ENCODE peak calls at places on chromosome X, in eight cellular contexts. T is activated CD8-positive, alpha-beta memory T cell treated with anti-CD3 and anti-CD28 coated beads, Interleukin-2, amount 50 U/mL, for 48 hours; E is mucosa of descending colon; M is ELF-1; K is NCI-H345; H is AG04449; O is CD8-positive, alpha-beta memory T cell; R is psoas muscle. W is an unnamed sample.

GRCh38 chrX:44872319-44872816 is 620 bp upstream of the KDM6A start:
- DNase-seq in T (peak; percentile 65), R (no peak), K (peak; percentile 14), E (no peak), M (peak; percentile 82), O (peak; percentile 63), H (no peak), W (no peak)

GRCh38 chrX:19443886-19444530 is 71.3 kb downstream of the MAP3K15 start:
- DNase-seq in O (no peak), E (no peak), T (no peak), K (no peak), H (no peak), R (no peak), M (peak; percentile 60), W (no peak)

GRCh38 chrX:108264376-108264775 is 172.8 kb downstream of the ATG4A start:
- DNase-seq in R (no peak), E (no peak), T (no peak), H (no peak), M (no peak), K (no peak), O (no peak), W (no peak)

GRCh38 chrX:119374736-119375135 is 24.4 kb upstream of the SLC25A43 start:
- DNase-seq in H (no peak), E (no peak), O (no peak), K (no peak), M (peak; percentile 22), R (no peak), T (no peak), W (peak; percentile 90)

GRCh38 chrX:12970691-12971202 is 4.2 kb upstream of the TMSB4X start:
- DNase-seq in R (no peak), T (no peak), O (peak; percentile 75), H (no peak), E (no peak), K (peak; percentile 50), M (peak; percentile 74), W (peak; percentile 58)

GRCh38 chrX:131331152-131331551 is 42.0 kb upstream of the IGSF1 start:
- DNase-seq in O (no peak), R (no peak), E (no peak), M (peak; percentile 8), K (no peak), T (no peak), H (no peak), W (no peak)

GRCh38 chrX:154043003-154043402 is 23.3 kb upstream of the IRAK1 start:
- DNase-seq in E (no peak), R (no peak), T (no peak), O (no peak), M (no peak), H (peak; percentile 19), K (no peak), W (peak; percentile 81)

GRCh38 chrX:153307546-153308175 is 13.9 kb downstream of the PNMA6F start:
- DNase-seq in T (no peak), K (no peak), M (no peak), O (no peak), H (peak; percentile 2), R (no peak), E (no peak), W (no peak)

GRCh38 chrX:113202601-113203000 is 362.0 kb upstream of the AMOT start:
- DNase-seq in O (no peak), T (no peak), E (no peak), M (peak; percentile 60), K (no peak), R (no peak), H (no peak), W (no peak)

GRCh38 chrX:30653415-30654131 is at the start of gene GK:
- DNase-seq in M (no peak), R (peak; percentile 23), T (peak; percentile 59), K (peak; percentile 6), H (no peak), E (no peak), O (peak; percentile 45), W (peak; percentile 45)

GRCh38 chrX:149185087-149185486 is 320.0 kb downstream of the IDS start:
- DNase-seq in E (no peak), M (no peak), K (no peak), R (no peak), H (no peak), T (no peak), O (no peak), W (no peak)

GRCh38 chrX:102624105-102624504 is 24.8 kb downstream of the ARMCX5 start:
- DNase-seq in E (no peak), M (no peak), H (no peak), T (no peak), O (no peak), R (no peak), K (no peak), W (no peak)

GRCh38 chrX:108072746-108073145 is 18.6 kb downstream of the PSMD10 start:
- DNase-seq in T (no peak), R (no peak), M (no peak), E (no peak), K (no peak), O (no peak), H (no peak), W (peak; percentile 46)

GRCh38 chrX:153924149-153924861 is 1.8 kb downstream of the ARHGAP4 start:
- DNase-seq in M (peak; percentile 66), H (no peak), O (peak; percentile 71), T (peak; percentile 60), R (no peak), E (peak; percentile 56), K (peak; percentile 38), W (peak; percentile 64)

GRCh38 chrX:150028692-150029091 is 90.4 kb upstream of the EOLA2 start:
- DNase-seq in O (no peak), M (no peak), K (no peak), H (no peak), E (no peak), T (no peak), R (no peak), W (no peak)

GRCh38 chrX:152897216-152898144 is at the start of gene ZNF185:
- DNase-seq in T (no peak), O (no peak), H (no peak), K (peak; percentile 7), E (peak; percentile 67), R (no peak), M (peak; percentile 95), W (peak; percentile 45)

GRCh38 chrX:18617351-18617750 is 54.6 kb downstream of the RS1 start:
- DNase-seq in M (peak; percentile 9), R (no peak), H (peak; percentile 16), E (no peak), T (no peak), K (peak; percentile 15), O (no peak), W (peak; percentile 60)

GRCh38 chrX:99184153-99184552 is 1225.9 kb downstream of the PCDH19 start:
- DNase-seq in M (no peak), R (no peak), E (no peak), O (no peak), T (no peak), K (no peak), H (no peak), W (no peak)

GRCh38 chrX:131199086-131199485 is 90.0 kb downstream of the IGSF1 start:
- DNase-seq in T (no peak), M (no peak), R (no peak), E (no peak), H (no peak), O (no peak), K (no peak), W (no peak)

GRCh38 chrX:153926863-153927685 is 1.0 kb upstream of the ARHGAP4 start:
- DNase-seq in T (peak; percentile 77), R (peak; percentile 51), E (peak; percentile 87), O (peak; percentile 88), M (peak; percentile 69), H (no peak), K (peak; percentile 56), W (peak; percentile 54)

GRCh38 chrX:74536142-74537010 is 78.0 kb downstream of the RLIM start:
- DNase-seq in R (peak; percentile 87), T (peak; percentile 65), M (peak; percentile 90), O (peak; percentile 51), H (no peak), K (peak; percentile 73), E (peak; percentile 86), W (peak; percentile 86)

GRCh38 chrX:138875472-138875871 is 164.0 kb upstream of the FGF13 start:
- DNase-seq in K (no peak), O (no peak), T (no peak), E (no peak), M (no peak), R (no peak), H (no peak), W (no peak)

GRCh38 chrX:10579753-10580060 is 40.7 kb downstream of the MID1 start:
- DNase-seq in M (no peak), K (peak; percentile 17), E (no peak), O (no peak), H (no peak), T (no peak), R (no peak), W (peak; percentile 54)

GRCh38 chrX:111445485-111445884 is 33.5 kb upstream of the DCX start:
- DNase-seq in R (no peak), H (no peak), T (no peak), K (peak; percentile 67), O (no peak), M (peak; percentile 38), E (no peak), W (peak; percentile 22)

GRCh38 chrX:40154853-40155616 is 57.3 kb upstream of the BCOR start:
- DNase-seq in T (no peak), O (peak; percentile 52), H (no peak), E (peak; percentile 54), R (peak; percentile 73), M (peak; percentile 81), K (peak; percentile 71), W (peak; percentile 69)

GRCh38 chrX:125651426-125651825 is 331.8 kb downstream of the TEX13C start:
- DNase-seq in R (no peak), O (no peak), T (no peak), E (no peak), H (no peak), M (no peak), K (no peak), W (no peak)

GRCh38 chrX:103585421-103586313 is at the start of gene TCEAL4:
- DNase-seq in R (peak; percentile 46), E (peak; percentile 76), H (no peak), M (peak; percentile 53), K (peak; percentile 59), T (peak; percentile 58), O (peak; percentile 49), W (peak; percentile 49)

GRCh38 chrX:18353931-18354368 is 538 bp downstream of the SCML2 start:
- DNase-seq in K (peak; percentile 45), M (peak; percentile 74), E (no peak), O (no peak), R (no peak), H (no peak), T (peak; percentile 52), W (no peak)

GRCh38 chrX:105017641-105018040 is 202.9 kb downstream of the TEX13A start:
- DNase-seq in H (no peak), R (no peak), M (no peak), T (no peak), K (no peak), E (no peak), O (no peak), W (no peak)

GRCh38 chrX:105837227-105837626 is 14.9 kb downstream of the NRK start:
- DNase-seq in O (no peak), T (no peak), R (peak; percentile 35), H (peak; percentile 51), E (no peak), K (peak; percentile 1), M (no peak), W (peak; percentile 19)

GRCh38 chrX:21691512-21692018 is 33.4 kb upstream of the KLHL34 start:
- DNase-seq in H (no peak), T (no peak), R (no peak), E (no peak), O (no peak), K (no peak), M (no peak), W (peak; percentile 39)

GRCh38 chrX:9928083-9928482 is 39.1 kb upstream of the CLDN34 start:
- DNase-seq in K (peak; percentile 82), M (peak; percentile 94), E (no peak), R (no peak), H (no peak), O (no peak), T (no peak), W (no peak)

GRCh38 chrX:37485429-37485828 is 86.0 kb upstream of the LANCL3 start:
- DNase-seq in M (no peak), H (no peak), R (no peak), T (no peak), E (no peak), O (no peak), K (no peak), W (no peak)

GRCh38 chrX:65581661-65582339 is 47.2 kb upstream of the LAS1L start:
- DNase-seq in H (no peak), M (peak; percentile 87), K (peak; percentile 32), T (peak; percentile 53), O (peak; percentile 64), E (no peak), R (peak; percentile 37), W (peak; percentile 73)

W was measured in EH.